ENCODE peak calls at places on chromosomes 16 and 17, in six cellular contexts. D is HCT116, N is H1, Q is HepG2, S is K562, A is GM12878. U is an unnamed sample.

GRCh38 chr16:87701505-87701921 is 64.3 kb downstream of the KLHDC4 start:
- DNase-seq in D (no peak), N (no peak), Q (no peak), S (no peak), A (no peak), U (no peak)

GRCh38 chr17:44501866-44502265 is 1.3 kb downstream of the GPATCH8 start:
- DNase-seq in D (no peak), N (no peak), Q (no peak), S (peak), A (no peak), U (peak)

GRCh38 chr17:16430650-16431049 is 15.3 kb downstream of the TRPV2 start:
- DNase-seq in D (no peak), N (no peak), Q (no peak), S (no peak), A (no peak), U (no peak)

GRCh38 chr16:4048481-4048880 is 67.8 kb downstream of the ADCY9 start:
- DNase-seq in D (no peak), N (no peak), Q (no peak), S (no peak), A (no peak), U (no peak)

GRCh38 chr17:77428901-77429734 is 288.3 kb downstream of the SEC14L1 start:
- DNase-seq in D (no peak), N (no peak), Q (no peak), S (no peak), A (no peak), U (no peak)

GRCh38 chr17:57750109-57750845 is 5.2 kb upstream of the CCDC182 start:
- DNase-seq in D (no peak), N (no peak), Q (no peak), S (no peak), A (no peak), U (no peak)

GRCh38 chr17:4365628-4366311 is 705 bp downstream of the UBE2G1 start:
- DNase-seq in D (no peak), N (no peak), Q (no peak), S (peak), A (no peak), U (peak)

GRCh38 chr16:17320009-17320408 is 150.8 kb downstream of the XYLT1 start:
- DNase-seq in D (no peak), N (no peak), Q (no peak), S (no peak), A (no peak), U (no peak)

GRCh38 chr17:66016231-66016630 is 175.7 kb downstream of the CEP112 start:
- DNase-seq in D (no peak), N (no peak), Q (no peak), S (no peak), A (no peak), U (no peak)

GRCh38 chr16:75341934-75342811 is 90.7 kb upstream of the BCAR1 start:
- DNase-seq in D (no peak), N (no peak), Q (no peak), S (no peak), A (no peak), U (peak)

GRCh38 chr16:67842509-67843342 is 606 bp downstream of the THAP11 start:
- DNase-seq in D (no peak), N (no peak), Q (peak), S (peak), A (no peak), U (peak)

GRCh38 chr17:27756467-27757371 is 43.6 kb downstream of the NOS2 start:
- DNase-seq in D (peak), N (no peak), Q (peak), S (peak), A (no peak), U (peak)

GRCh38 chr17:5200360-5200759 is 8.7 kb upstream of the ZNF594 start:
- DNase-seq in D (no peak), N (no peak), Q (no peak), S (no peak), A (peak), U (no peak)

GRCh38 chr17:67328026-67328425 is 38.4 kb downstream of the PSMD12 start:
- DNase-seq in D (no peak), N (no peak), Q (no peak), S (no peak), A (no peak), U (no peak)

GRCh38 chr17:69898606-69899005 is 176.4 kb upstream of the KCNJ16 start:
- DNase-seq in D (no peak), N (no peak), Q (no peak), S (no peak), A (no peak), U (no peak)

GRCh38 chr17:71084219-71084618 is 914.9 kb downstream of the KCNJ2 start:
- DNase-seq in D (peak), N (no peak), Q (peak), S (peak), A (no peak), U (no peak)

GRCh38 chr16:27286446-27286845 is 17.9 kb upstream of the NSMCE1 start:
- DNase-seq in D (no peak), N (no peak), Q (peak), S (no peak), A (no peak), U (peak)

GRCh38 chr16:24980077-24980793 is 34.9 kb downstream of the ARHGAP17 start:
- DNase-seq in D (no peak), N (no peak), Q (no peak), S (no peak), A (peak), U (peak)

DNA sequence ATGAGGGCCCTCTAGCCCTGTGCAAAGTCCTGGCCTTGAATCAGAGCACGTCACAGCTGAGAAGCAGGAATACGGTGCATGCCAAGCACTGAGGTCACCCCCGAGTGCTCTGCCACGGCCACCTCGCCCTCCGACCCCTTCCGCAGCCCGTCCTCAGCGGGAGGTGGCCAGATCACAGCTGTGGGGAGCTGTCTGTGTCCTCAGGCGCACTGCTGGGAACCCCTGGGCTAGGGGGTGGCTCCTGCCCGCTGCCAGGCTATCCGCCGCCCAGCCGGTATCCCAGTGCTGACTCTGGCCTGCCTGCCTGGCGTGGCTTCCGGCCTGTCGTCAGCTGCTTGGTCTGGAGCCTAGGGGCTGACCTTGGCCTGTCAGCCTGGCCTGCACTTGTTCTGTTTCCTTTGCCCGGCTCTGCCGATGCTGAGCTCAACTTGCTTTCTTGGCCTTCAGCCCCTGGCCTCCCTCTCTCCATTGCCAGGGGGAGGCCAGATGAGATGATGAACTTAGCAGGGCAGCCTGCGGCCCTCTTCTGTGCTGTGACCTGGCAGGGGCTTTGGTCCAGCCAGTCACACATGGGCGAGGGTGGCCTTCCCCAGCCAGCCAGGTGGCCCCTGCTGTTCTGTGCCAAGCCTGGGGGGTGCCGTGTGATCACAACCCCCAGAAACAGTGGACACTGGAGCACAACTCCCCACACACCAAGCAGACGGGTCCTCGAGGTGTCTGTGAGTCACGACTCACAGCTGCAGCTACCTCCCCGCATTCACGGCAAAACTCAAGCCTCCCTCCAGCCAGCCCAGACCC is 77.4 kb downstream of the ZDHHC7 start:
- DNase-seq in D (no peak), N (no peak), Q (peak), S (no peak), A (no peak), U (no peak)
- TF ChIP-seq POLR2AphosphoS5 in D (no peak), N (no peak), Q (no peak), S (no peak), A (no peak), U (no peak)

GRCh38 chr16:813204-813915 is 12.8 kb upstream of the GNG13 start:
- DNase-seq in D (no peak), N (no peak), Q (peak), S (peak), A (no peak), U (no peak)
- TF ChIP-seq EZH2 in D (no peak), N (no peak), Q (no peak), S (no peak), A (no peak), U (peak)

GRCh38 chr16:12480916-12481315 is 322.8 kb downstream of the CPPED1 start:
- DNase-seq in D (no peak), N (no peak), Q (no peak), S (no peak), A (no peak), U (no peak)
- TF ChIP-seq POLR2A in D (no peak), N (no peak), Q (no peak), S (no peak), A (no peak), U (no peak)

GRCh38 chr16:31105677-31106213 is 2.4 kb upstream of the BCKDK start:
- DNase-seq in D (no peak), N (peak), Q (peak), S (peak), A (no peak), U (peak)
- TF ChIP-seq POLR2AphosphoS5 in D (peak), N (no peak), Q (peak), S (no peak), A (no peak), U (no peak)

DNA sequence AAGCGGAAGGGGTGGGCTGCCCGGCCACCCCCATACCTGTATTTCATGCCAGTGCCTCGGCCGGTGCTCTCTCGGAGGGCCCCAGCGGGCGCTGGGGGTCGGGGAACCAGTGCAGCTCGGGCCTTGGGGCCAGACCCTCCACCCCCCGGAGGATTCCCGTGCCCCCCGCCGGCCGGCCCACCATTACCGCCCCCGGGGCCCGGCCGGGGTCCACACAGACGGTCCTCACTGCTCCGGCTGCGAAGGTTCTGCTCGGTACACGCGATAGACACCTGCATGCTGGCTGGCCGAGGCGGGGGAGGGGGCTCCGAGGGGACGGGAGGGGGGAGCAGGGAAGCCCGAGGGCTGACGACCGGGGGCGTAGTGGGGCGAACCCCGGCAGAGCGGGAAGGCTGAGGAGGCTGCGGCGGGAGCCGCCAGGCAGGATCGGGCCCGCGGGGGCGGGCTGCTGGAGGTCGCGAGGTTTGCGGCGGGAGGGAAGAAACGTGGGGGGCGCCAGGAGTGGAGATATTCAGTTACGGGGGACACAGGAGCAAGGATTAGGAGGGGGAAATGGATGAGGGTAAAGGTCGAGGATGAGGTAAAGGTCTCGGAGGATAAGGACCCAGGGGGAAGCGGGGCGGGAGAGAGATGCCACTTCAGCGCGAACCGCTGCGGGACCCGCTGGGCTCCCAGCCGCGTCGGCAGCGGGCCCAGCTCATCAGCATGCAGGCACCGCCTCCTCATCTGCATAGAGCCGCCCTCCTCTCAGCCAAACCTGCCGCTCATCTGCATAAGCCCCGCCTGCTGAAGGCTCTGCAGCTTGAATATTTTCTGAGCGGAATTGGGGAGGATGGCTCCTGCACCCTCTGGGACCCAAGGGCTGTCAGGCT is at the start of gene KCNAB3:
- DNase-seq in D (no peak), N (no peak), Q (no peak), S (peak), A (no peak), U (peak)
- TF ChIP-seq EZH2 in D (no peak), N (peak), Q (no peak), S (no peak), A (no peak), U (no peak)

GRCh38 chr16:57504001-57504400 is 17.7 kb upstream of the DOK4 start:
- DNase-seq in D (no peak), N (no peak), Q (no peak), S (no peak), A (no peak), U (no peak)
- TF ChIP-seq POLR2A in D (no peak), N (no peak), Q (no peak), S (no peak), A (no peak), U (no peak)

DNA sequence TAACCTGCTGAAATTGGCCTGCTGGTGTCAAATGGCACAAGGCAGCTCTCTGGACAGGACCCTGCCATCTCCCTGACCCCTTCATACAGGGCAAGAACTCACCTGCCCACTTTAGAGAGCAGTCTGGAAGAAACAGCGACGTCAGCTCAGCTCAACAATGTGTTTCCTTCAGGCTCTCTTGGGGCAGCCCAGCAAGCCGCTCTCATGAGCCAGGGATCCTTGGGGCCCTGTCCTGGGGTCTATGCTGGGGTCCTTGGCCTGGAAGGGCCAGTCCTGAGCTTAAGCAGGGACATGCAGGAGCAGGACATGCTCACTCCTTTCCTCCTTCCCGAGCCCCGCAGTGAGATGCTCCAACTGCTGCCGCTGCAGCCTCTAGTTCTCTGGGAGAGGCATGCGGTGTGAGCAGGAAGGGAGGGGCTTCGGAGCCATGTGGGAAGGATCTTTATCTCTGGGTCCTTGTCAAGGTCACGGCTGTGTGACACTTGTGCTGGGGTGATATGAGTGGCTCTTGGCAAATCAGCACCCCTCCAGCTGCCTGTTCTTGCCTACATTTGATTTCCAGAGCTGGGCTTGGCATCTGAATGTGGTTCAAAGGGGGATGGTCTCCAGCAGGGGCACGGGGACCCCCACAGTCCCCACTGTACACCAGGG is 3.4 kb downstream of the C1QTNF1 start:
- DNase-seq in D (no peak), N (no peak), Q (peak), S (peak), A (no peak), U (no peak)
- TF ChIP-seq POLR2AphosphoS5 in D (no peak), N (no peak), Q (peak), S (no peak), A (no peak), U (no peak)

GRCh38 chr17:46264456-46265198 is 30.3 kb upstream of the LRRC37A start:
- DNase-seq in D (no peak), N (no peak), Q (peak), S (peak), A (no peak), U (no peak)
- TF ChIP-seq EZH2 in D (no peak), N (no peak), Q (no peak), S (no peak), A (no peak), U (no peak)

U was measured in endothelial cell of umbilical vein.